ENCODE peak calls at places on chromosomes 16 and 17, in nine cellular contexts. L is H1, T is mesendoderm, I is AG04450, E is GM04503, N is spleen, V is body of pancreas, G is fibroblast of the conjunctiva, S is frontal cortex. O is an unnamed sample.

GRCh38 chr17:16484445-16485169 is 7.4 kb downstream of the LRRC75A start:
- DNase-seq in N (peak; percentile 49), I (no peak), S (no peak), E (no peak), G (no peak), L (no peak), V (no peak), T (peak; percentile 54), O (no peak)

GRCh38 chr16:23826528-23827244 is 9.1 kb upstream of the PRKCB start:
- DNase-seq in T (no peak), V (no peak), S (no peak), G (no peak), I (no peak), L (no peak), E (no peak), N (no peak), O (no peak)

GRCh38 chr17:59329558-59330313 is 1.7 kb upstream of the YPEL2 start:
- DNase-seq in N (peak; percentile 82), S (peak; percentile 60), E (peak; percentile 64), L (peak; percentile 54), I (peak; percentile 49), V (peak; percentile 71), G (peak; percentile 68), T (peak; percentile 95), O (peak; percentile 81)

GRCh38 chr16:20611350-20611902 is 35.3 kb upstream of the ACSM2B start:
- DNase-seq in I (no peak), N (no peak), E (no peak), V (peak; percentile 94), L (no peak), S (peak; percentile 24), G (no peak), T (no peak), O (no peak)

GRCh38 chr16:48384305-48384981 is 770 bp downstream of the SIAH1 start:
- DNase-seq in T (peak; percentile 66), G (no peak), L (peak; percentile 67), I (no peak), N (peak; percentile 91), S (peak; percentile 78), E (no peak), V (peak; percentile 72), O (no peak)

GRCh38 chr16:49459953-49460735 is 86.5 kb downstream of the C16orf78 start:
- DNase-seq in T (no peak), S (no peak), L (peak; percentile 47), N (peak; percentile 34), E (no peak), V (no peak), G (no peak), I (no peak), O (no peak)

GRCh38 chr16:15701975-15702970 is 52.2 kb downstream of the NDE1 start:
- DNase-seq in L (no peak), E (no peak), N (no peak), S (no peak), G (no peak), V (no peak), T (no peak), I (no peak), O (no peak)

GRCh38 chr16:68069511-68070248 is 15.5 kb upstream of the NFATC3 start:
- DNase-seq in I (no peak), E (no peak), N (no peak), L (peak; percentile 24), S (no peak), T (no peak), G (no peak), V (peak; percentile 78), O (no peak)

GRCh38 chr16:65667013-65667578 is 545.2 kb upstream of the CDH11 start:
- DNase-seq in V (no peak), L (no peak), S (peak; percentile 18), I (no peak), E (no peak), T (peak; percentile 81), N (no peak), G (no peak), O (no peak)

GRCh38 chr17:74324521-74324920 is 1.5 kb upstream of the KIF19 start:
- DNase-seq in S (no peak), V (no peak), T (no peak), I (no peak), E (no peak), G (no peak), N (no peak), L (no peak), O (no peak)

GRCh38 chr17:51372345-51373004 is 112.1 kb downstream of the UTP18 start:
- DNase-seq in I (no peak), V (peak; percentile 17), L (no peak), T (peak; percentile 93), E (peak; percentile 21), G (peak; percentile 1), N (no peak), S (peak; percentile 34), O (peak; percentile 48)

GRCh38 chr17:51118330-51119195 is 2.1 kb downstream of the SPAG9 start:
- DNase-seq in I (no peak), G (no peak), N (no peak), V (peak; percentile 96), S (no peak), E (no peak), L (no peak), T (no peak), O (no peak)

GRCh38 chr17:40071720-40072480 is 9.1 kb downstream of the THRA start:
- DNase-seq in V (peak; percentile 95), T (no peak), N (no peak), I (no peak), L (no peak), G (no peak), S (no peak), E (no peak), O (no peak)

GRCh38 chr16:10558746-10559641 is 21.4 kb downstream of the EMP2 start:
- DNase-seq in G (no peak), I (no peak), T (no peak), L (no peak), S (peak; percentile 31), V (peak; percentile 36), N (peak; percentile 82), E (no peak), O (no peak)

GRCh38 chr17:31439716-31440115 is 48.2 kb downstream of the RAB11FIP4 start:
- DNase-seq in I (no peak), G (no peak), V (no peak), N (no peak), L (no peak), T (no peak), E (no peak), S (no peak), O (no peak)

GRCh38 chr16:28597692-28598261 is 927 bp upstream of the SULT1A2 start:
- DNase-seq in N (peak; percentile 73), E (no peak), G (no peak), S (no peak), T (peak; percentile 77), I (no peak), V (peak; percentile 34), L (no peak), O (no peak)

GRCh38 chr17:65013613-65014391 is 42.7 kb downstream of the GNA13 start:
- DNase-seq in V (no peak), E (peak; percentile 61), L (no peak), I (peak; percentile 68), T (peak; percentile 18), G (peak; percentile 60), N (no peak), S (no peak), O (no peak)

GRCh38 chr17:40671282-40671681 is 6.3 kb upstream of the KRT222 start:
- DNase-seq in I (no peak), T (no peak), V (no peak), L (no peak), S (no peak), G (no peak), E (no peak), N (no peak), O (no peak)

GRCh38 chr17:76530489-76530814 is 7.1 kb downstream of the CYGB start:
- DNase-seq in I (no peak), G (no peak), E (no peak), L (no peak), N (no peak), S (no peak), T (no peak), V (no peak), O (no peak)

GRCh38 chr17:17365476-17366110 is 62.4 kb downstream of the NT5M start:
- DNase-seq in N (peak; percentile 54), G (no peak), E (no peak), I (no peak), V (no peak), T (no peak), L (no peak), S (no peak), O (no peak)

GRCh38 chr17:48499248-48499647 is 31.6 kb downstream of the HOXB1 start:
- DNase-seq in T (no peak), I (no peak), E (no peak), N (no peak), L (no peak), S (no peak), G (no peak), V (no peak), O (no peak)

GRCh38 chr16:55710466-55710865 is 54.7 kb downstream of the SLC6A2 start:
- DNase-seq in S (no peak), N (no peak), G (no peak), E (no peak), I (no peak), T (peak; percentile 50), V (no peak), L (no peak), O (no peak)

GRCh38 chr17:49434821-49435581 is 20.3 kb upstream of the PHB1 start:
- DNase-seq in N (no peak), T (peak; percentile 83), S (peak; percentile 59), G (peak; percentile 22), E (no peak), L (peak; percentile 87), I (no peak), V (peak; percentile 58), O (peak; percentile 16)

GRCh38 chr16:11067697-11068141 is 123.4 kb downstream of the CLEC16A start:
- DNase-seq in N (no peak), L (no peak), I (no peak), T (no peak), V (no peak), S (no peak), G (no peak), E (no peak), O (no peak)

GRCh38 chr17:75612906-75613626 is 20.2 kb upstream of the SMIM5 start:
- DNase-seq in T (no peak), E (no peak), N (no peak), L (no peak), S (no peak), I (no peak), V (no peak), G (no peak), O (no peak)

GRCh38 chr16:89704281-89704680 is 2.8 kb upstream of the SPATA2L start:
- DNase-seq in S (no peak), T (no peak), E (no peak), I (no peak), N (no peak), V (no peak), L (no peak), G (no peak), O (no peak)

GRCh38 chr16:24318670-24319069 is 62.5 kb downstream of the CACNG3 start:
- DNase-seq in S (no peak), L (peak; percentile 60), I (no peak), E (no peak), N (no peak), G (no peak), T (peak; percentile 64), V (no peak), O (no peak)

GRCh38 chr17:14590458-14591250 is 289.8 kb downstream of the HS3ST3B1 start:
- DNase-seq in V (no peak), S (no peak), E (no peak), L (no peak), T (no peak), I (no peak), G (no peak), N (no peak), O (no peak)

GRCh38 chr16:17177242-17177967 is 293.4 kb downstream of the XYLT1 start:
- DNase-seq in G (no peak), E (no peak), V (no peak), N (no peak), S (no peak), I (no peak), T (no peak), L (no peak), O (no peak)

GRCh38 chr16:46929378-46930332 is 43.8 kb downstream of the DNAJA2 start:
- DNase-seq in V (peak; percentile 76), L (peak; percentile 94), S (peak; percentile 85), T (peak; percentile 71), E (no peak), I (peak; percentile 11), N (peak; percentile 91), G (peak; percentile 8), O (no peak)

GRCh38 chr16:12519986-12520385 is 283.7 kb downstream of the CPPED1 start:
- DNase-seq in E (no peak), T (no peak), V (no peak), I (no peak), S (no peak), G (no peak), N (no peak), L (no peak), O (no peak)